ENCODE peak calls at places on chromosomes 1 and 21, in five cellular contexts. U is spleen, G is SK-N-SH, M is stomach, D is left lung. H is an unnamed sample.

GRCh38 chr1:217432339-217432738 is 198.6 kb downstream of the GPATCH2 start:
- DNase-seq in D (no peak), U (no peak), M (no peak), G (no peak), H (no peak)

GRCh38 chr1:43225168-43225567 is 44.6 kb upstream of the TMEM125 start:
- DNase-seq in D (no peak), U (no peak), M (no peak), G (no peak), H (no peak)

GRCh38 chr21:37580690-37581089 is 214.1 kb downstream of the DYRK1A start:
- DNase-seq in M (no peak), D (no peak), U (no peak), G (no peak), H (no peak)

GRCh38 chr1:234712891-234713305 is 102.9 kb upstream of the IRF2BP2 start:
- DNase-seq in U (no peak), G (no peak), D (no peak), M (no peak), H (no peak)

GRCh38 chr1:29181413-29182225 is at the start of gene SRSF4:
- DNase-seq in G (peak; percentile 98), U (peak; percentile 100), D (peak; percentile 99), M (peak; percentile 99), H (peak; percentile 98)

GRCh38 chr1:15771836-15772516 is 13.4 kb downstream of the FBLIM1 start:
- DNase-seq in D (no peak), G (no peak), U (no peak), M (no peak), H (no peak)

GRCh38 chr1:150507912-150508864 is at the start of gene ECM1:
- DNase-seq in M (peak; percentile 33), G (no peak), D (peak; percentile 62), U (peak; percentile 47), H (no peak)

GRCh38 chr1:78277253-78277652 is 213.5 kb upstream of the PTGFR start:
- DNase-seq in M (no peak), D (no peak), U (no peak), G (no peak), H (no peak)

GRCh38 chr1:67208217-67208616 is 42.0 kb downstream of the IL23R start:
- DNase-seq in M (no peak), G (no peak), D (no peak), U (no peak), H (no peak)

GRCh38 chr1:166738873-166739272 is 100.4 kb upstream of the POGK start:
- DNase-seq in G (no peak), U (no peak), M (no peak), D (no peak), H (no peak)

GRCh38 chr1:202802034-202802433 is 6.2 kb downstream of the KDM5B start:
- DNase-seq in U (no peak), G (no peak), D (no peak), M (no peak), H (no peak)

GRCh38 chr1:221868894-221869293 is 127.0 kb upstream of the DUSP10 start:
- DNase-seq in D (no peak), M (no peak), G (no peak), U (no peak), H (no peak)

GRCh38 chr1:94909486-94909885 is 17.4 kb downstream of the CNN3 start:
- DNase-seq in G (no peak), D (no peak), U (no peak), M (no peak), H (no peak)

GRCh38 chr21:15706686-15707085 is 23.1 kb upstream of the USP25 start:
- DNase-seq in D (no peak), M (peak; percentile 32), G (no peak), U (no peak), H (peak; percentile 58)

GRCh38 chr1:24558902-24559791 is 3.3 kb downstream of the NCMAP start:
- DNase-seq in G (peak; percentile 88), M (peak; percentile 75), D (peak; percentile 72), U (peak; percentile 59), H (no peak)

GRCh38 chr1:28893403-28894102 is 20.8 kb upstream of the EPB41 start:
- DNase-seq in D (no peak), G (peak; percentile 56), M (no peak), U (peak; percentile 51), H (no peak)

GRCh38 chr1:223230161-223230881 is 87.3 kb upstream of the TLR5 start:
- DNase-seq in M (no peak), U (no peak), G (no peak), D (no peak), H (no peak)

GRCh38 chr1:246761386-246761785 is 37.2 kb downstream of the SCCPDH start:
- DNase-seq in U (no peak), D (no peak), M (no peak), G (no peak), H (no peak)

GRCh38 chr1:52139817-52140540 is 1.9 kb upstream of the ZFYVE9 start:
- DNase-seq in G (no peak), M (no peak), U (no peak), D (no peak), H (no peak)

GRCh38 chr1:110283677-110284076 is 55.5 kb upstream of the RBM15 start:
- DNase-seq in G (no peak), M (no peak), D (no peak), U (no peak), H (no peak)

GRCh38 chr1:33641099-33641830 is 168.8 kb downstream of the ZSCAN20 start:
- DNase-seq in U (no peak), D (no peak), G (no peak), M (no peak), H (no peak)

GRCh38 chr1:38210612-38211177 is 164.1 kb upstream of the POU3F1 start:
- DNase-seq in U (no peak), D (no peak), G (no peak), M (no peak), H (no peak)

GRCh38 chr1:2251786-2252185 is 23.7 kb downstream of the SKI start:
- DNase-seq in D (no peak), U (no peak), M (no peak), G (no peak), H (no peak)

GRCh38 chr1:201334325-201335173 is 42.9 kb downstream of the TNNT2 start:
- DNase-seq in M (no peak), D (no peak), G (no peak), U (peak; percentile 50), H (no peak)

GRCh38 chr1:199173356-199173755 is 534.5 kb downstream of the PTPRC start:
- DNase-seq in G (no peak), D (no peak), M (no peak), U (no peak), H (no peak)

GRCh38 chr1:225451340-225451739 is 23.5 kb upstream of the LBR start:
- DNase-seq in G (no peak), D (peak; percentile 24), U (no peak), M (no peak), H (no peak)

GRCh38 chr1:225449261-225449660 is 21.4 kb upstream of the LBR start:
- DNase-seq in G (no peak), D (peak; percentile 32), M (peak; percentile 58), U (no peak), H (peak; percentile 87)

GRCh38 chr1:225450491-225451191 is 22.8 kb upstream of the LBR start:
- DNase-seq in G (no peak), M (no peak), D (peak; percentile 72), U (no peak), H (no peak)

GRCh38 chr1:225448146-225448805 is 20.4 kb upstream of the LBR start:
- DNase-seq in D (peak; percentile 16), G (no peak), M (no peak), U (no peak), H (no peak)

DNA sequence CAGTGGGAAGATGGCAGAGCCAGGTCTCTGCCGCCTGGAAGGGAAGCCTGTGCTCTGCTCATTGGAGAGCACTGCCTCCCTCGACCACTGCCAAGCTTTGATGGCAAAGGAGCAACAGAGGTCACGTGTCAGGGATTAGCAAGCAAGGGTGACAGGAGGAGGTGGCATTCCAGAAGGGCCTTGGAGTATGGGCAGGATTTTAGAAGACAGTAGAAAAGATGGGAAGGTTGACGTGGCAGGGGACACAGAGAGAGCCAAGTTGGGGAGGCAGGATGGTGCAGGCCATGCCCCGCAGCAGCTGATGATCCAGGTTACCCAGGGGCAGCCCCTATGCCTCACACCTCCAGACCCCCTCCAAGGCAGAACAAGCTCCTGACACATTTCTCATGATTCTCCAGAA is 21.9 kb upstream of the LBR start:
- DNase-seq in G (no peak), D (peak; percentile 17), U (no peak), M (no peak), H (no peak)
- H3K4me1 ChIP-seq in G (peaks cover 14% of the 10 kb centered on the region), D (peaks cover 63% of the 10 kb centered on the region), U (peaks cover 53% of the 10 kb centered on the region), M (peaks cover 40% of the 10 kb centered on the region), H (peaks cover 22% of the 10 kb centered on the region)

GRCh38 chr1:109151591-109151990 is 37.7 kb downstream of the ELAPOR1 start:
- DNase-seq in D (no peak), U (no peak), M (no peak), G (no peak), H (no peak)
- H3K4me1 ChIP-seq in D (no peaks in the 10 kb centered on the region), U (no peaks in the 10 kb centered on the region), M (peaks cover 32% of the 10 kb centered on the region), G (no peaks in the 10 kb centered on the region), H (no peaks in the 10 kb centered on the region)

DNA sequence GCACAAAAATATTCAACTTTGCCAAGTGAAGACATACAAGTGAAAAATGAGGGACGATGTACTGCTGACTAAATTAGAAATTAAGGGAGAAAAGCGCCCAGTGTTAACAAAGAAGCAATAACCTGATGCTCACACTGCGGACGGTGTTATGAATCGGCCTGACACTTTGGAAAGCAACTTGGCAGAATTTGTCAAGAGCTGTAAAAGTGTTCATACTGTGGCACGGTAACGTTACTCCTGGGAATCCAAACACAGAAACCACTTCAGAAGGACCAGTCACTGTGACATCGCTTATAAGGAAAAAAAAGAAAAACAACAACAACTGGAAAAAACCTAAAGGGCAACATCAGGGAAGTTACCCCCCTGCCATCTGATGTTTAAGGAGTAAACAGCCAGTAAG is 27.8 kb downstream of the CAPZB start:
- DNase-seq in D (no peak), U (no peak), M (no peak), G (no peak), H (no peak)
- H3K4me1 ChIP-seq in D (peaks cover 96% of the 10 kb centered on the region), U (peaks cover 99% of the 10 kb centered on the region), M (peaks cover 74% of the 10 kb centered on the region), G (peaks cover 31% of the 10 kb centered on the region), H (peaks cover 7% of the 10 kb centered on the region)

GRCh38 chr1:36382669-36383068 is 3.1 kb downstream of the STK40 start:
- DNase-seq in M (no peak), G (no peak), U (peak; percentile 20), D (no peak), H (no peak)
- H3K4me1 ChIP-seq in M (peaks cover 32% of the 10 kb centered on the region), G (peaks cover 25% of the 10 kb centered on the region), U (peaks cover 86% of the 10 kb centered on the region), D (peaks cover 79% of the 10 kb centered on the region), H (peaks cover 10% of the 10 kb centered on the region)

GRCh38 chr21:45408271-45408791 is 3.4 kb downstream of the COL18A1 start:
- DNase-seq in U (peak; percentile 55), D (no peak), M (no peak), G (no peak), H (peak; percentile 44)
- H3K4me1 ChIP-seq in U (peaks cover 39% of the 10 kb centered on the region), D (peaks cover 28% of the 10 kb centered on the region), M (peaks cover 9% of the 10 kb centered on the region), G (peaks cover 6% of the 10 kb centered on the region), H (peaks cover 34% of the 10 kb centered on the region)

DNA sequence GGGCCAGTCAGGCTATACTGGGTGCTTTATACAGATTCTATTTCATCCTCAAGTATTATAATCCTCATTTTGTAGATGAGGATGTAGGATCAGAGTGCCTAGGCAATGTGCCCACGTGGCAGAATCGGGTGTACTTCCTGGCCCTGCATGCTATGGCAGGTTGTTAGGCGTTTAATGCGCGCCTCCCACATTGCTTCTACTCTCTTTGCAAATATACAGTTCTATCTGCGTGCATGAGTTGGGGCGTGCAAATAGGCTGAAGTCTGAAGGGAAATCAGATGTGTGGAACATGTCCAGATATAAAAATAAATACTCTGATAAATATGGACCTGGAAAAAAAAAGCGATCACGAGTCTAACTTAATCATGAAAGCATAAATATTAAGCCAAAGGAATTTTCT is 194.7 kb upstream of the FMN2 start:
- DNase-seq in D (no peak), M (peak; percentile 38), U (no peak), G (no peak), H (no peak)
- H3K4me1 ChIP-seq in D (peaks cover 18% of the 10 kb centered on the region), M (peaks cover 8% of the 10 kb centered on the region), U (peaks cover 11% of the 10 kb centered on the region), G (peaks cover 6% of the 10 kb centered on the region), H (no peaks in the 10 kb centered on the region)